ENCODE peak calls at places on chromosomes 5 and 9, in ten cellular contexts. B is mesenteric fat pad; F is heart right ventricle; S is T-cell; R is mesendoderm; P is ELR; W is memory B cell; I is stimulated activated CD4-positive, alpha-beta T cell treated with anti-CD3 and anti-CD28 coated beads, Interleukin-2, amount 100 ng/mL, for 24 hours; U is SK-MEL-5; A is activated CD4-positive, alpha-beta T cell treated with anti-CD3 and anti-CD28 coated beads, Interleukin-2, amount 50 U/mL, for 1 hour. Z is an unnamed sample.

GRCh38 chr5:112419596-112420110 is 576 bp upstream of the EPB41L4A start:
- DNase-seq in B (no peak), F (peak), S (no peak), R (peak), P (peak), W (no peak), I (peak), U (peak), A (no peak), Z (no peak)

GRCh38 chr5:174454464-174454863 is 269.9 kb upstream of the MSX2 start:
- DNase-seq in B (no peak), F (no peak), S (no peak), R (no peak), P (no peak), W (no peak), I (no peak), U (no peak), A (no peak), Z (no peak)

GRCh38 chr5:38831909-38832308 is 13.9 kb upstream of the OSMR start:
- DNase-seq in B (no peak), F (no peak), S (no peak), R (peak), P (peak), W (no peak), I (no peak), U (peak), A (no peak), Z (peak)

GRCh38 chr9:83219154-83219923 is 156.4 kb upstream of the RASEF start:
- DNase-seq in B (peak), F (peak), S (no peak), R (peak), P (peak), W (no peak), I (peak), U (peak), A (no peak), Z (peak)

GRCh38 chr9:130906727-130907416 is 10.3 kb upstream of the QRFP start:
- DNase-seq in B (no peak), F (no peak), S (no peak), R (no peak), P (no peak), W (no peak), I (no peak), U (no peak), A (no peak), Z (no peak)

GRCh38 chr5:125480901-125481300 is 734.5 kb upstream of the ZNF608 start:
- DNase-seq in B (no peak), F (no peak), S (no peak), R (no peak), P (no peak), W (no peak), I (no peak), U (no peak), A (no peak), Z (no peak)

GRCh38 chr5:149995385-149996085 is 4.9 kb downstream of the TIGD6 start:
- DNase-seq in B (no peak), F (no peak), S (no peak), R (peak), P (no peak), W (no peak), I (no peak), U (peak), A (no peak), Z (no peak)

GRCh38 chr5:134552301-134552700 is 26.8 kb downstream of the JADE2 start:
- DNase-seq in B (no peak), F (peak), S (no peak), R (no peak), P (peak), W (no peak), I (no peak), U (no peak), A (no peak), Z (peak)

GRCh38 chr9:20462410-20462809 is 159.9 kb downstream of the MLLT3 start:
- DNase-seq in B (no peak), F (no peak), S (no peak), R (peak), P (no peak), W (no peak), I (no peak), U (no peak), A (no peak), Z (no peak)

GRCh38 chr5:16489322-16489791 is 23.8 kb upstream of the ZNF622 start:
- DNase-seq in B (no peak), F (no peak), S (no peak), R (peak), P (peak), W (no peak), I (no peak), U (peak), A (no peak), Z (peak)

GRCh38 chr9:21461377-21461776 is 20.7 kb downstream of the IFNE start:
- DNase-seq in B (no peak), F (no peak), S (no peak), R (no peak), P (no peak), W (no peak), I (no peak), U (no peak), A (no peak), Z (no peak)

GRCh38 chr5:72392326-72392733 is 72.2 kb downstream of the PTCD2 start:
- DNase-seq in B (no peak), F (no peak), S (no peak), R (no peak), P (no peak), W (no peak), I (no peak), U (no peak), A (no peak), Z (no peak)

GRCh38 chr5:77946381-77947050 is 170.4 kb upstream of the TBCA start:
- DNase-seq in B (no peak), F (no peak), S (no peak), R (no peak), P (peak), W (no peak), I (no peak), U (no peak), A (no peak), Z (no peak)

GRCh38 chr9:37421914-37422288 is 595 bp upstream of the GRHPR start:
- DNase-seq in B (no peak), F (no peak), S (no peak), R (no peak), P (no peak), W (no peak), I (no peak), U (no peak), A (no peak), Z (peak)

GRCh38 chr9:95055851-95056551 is 261.5 kb downstream of the FANCC start:
- DNase-seq in B (no peak), F (no peak), S (no peak), R (peak), P (peak), W (no peak), I (no peak), U (peak), A (no peak), Z (no peak)

GRCh38 chr5:138789771-138790242 is 36.6 kb downstream of the CTNNA1 start:
- DNase-seq in B (no peak), F (no peak), S (no peak), R (peak), P (peak), W (peak), I (no peak), U (peak), A (no peak), Z (peak)

GRCh38 chr5:39714036-39714698 is 289.4 kb upstream of the DAB2 start:
- DNase-seq in B (no peak), F (no peak), S (no peak), R (peak), P (peak), W (peak), I (peak), U (peak), A (peak), Z (peak)

GRCh38 chr5:160926428-160926827 is 74.4 kb upstream of the ATP10B start:
- DNase-seq in B (no peak), F (no peak), S (no peak), R (no peak), P (no peak), W (no peak), I (no peak), U (no peak), A (no peak), Z (no peak)

GRCh38 chr5:116265506-116265905 is 180.7 kb downstream of the COMMD10 start:
- DNase-seq in B (no peak), F (no peak), S (no peak), R (no peak), P (no peak), W (no peak), I (no peak), U (no peak), A (no peak), Z (no peak)

GRCh38 chr9:111965566-111966019 is 69.0 kb downstream of the UGCG start:
- DNase-seq in B (no peak), F (no peak), S (no peak), R (no peak), P (peak), W (no peak), I (no peak), U (peak), A (no peak), Z (peak)

GRCh38 chr5:140868721-140869554 is at the start of gene PCDHA11:
- DNase-seq in B (no peak), F (no peak), S (no peak), R (peak), P (peak), W (no peak), I (no peak), U (peak), A (no peak), Z (no peak)

GRCh38 chr9:128097156-128098016 is 29.4 kb downstream of the SLC25A25 start:
- DNase-seq in B (no peak), F (no peak), S (no peak), R (no peak), P (no peak), W (no peak), I (no peak), U (no peak), A (no peak), Z (no peak)

GRCh38 chr9:25716220-25716872 is 38.1 kb upstream of the TUSC1 start:
- DNase-seq in B (no peak), F (no peak), S (no peak), R (peak), P (peak), W (no peak), I (no peak), U (no peak), A (no peak), Z (peak)

GRCh38 chr5:53166101-53166500 is 56.5 kb upstream of the MOCS2 start:
- DNase-seq in B (no peak), F (no peak), S (no peak), R (no peak), P (no peak), W (no peak), I (no peak), U (peak), A (no peak), Z (no peak)

GRCh38 chr5:178453224-178453623 is 137.0 kb downstream of the COL23A1 start:
- DNase-seq in B (no peak), F (no peak), S (no peak), R (no peak), P (peak), W (no peak), I (no peak), U (no peak), A (no peak), Z (peak)

GRCh38 chr5:73459366-73459765 is 10.8 kb upstream of the FOXD1 start:
- DNase-seq in B (no peak), F (no peak), S (no peak), R (no peak), P (peak), W (no peak), I (no peak), U (no peak), A (no peak), Z (peak)

GRCh38 chr9:135695642-135696041 is 3.6 kb downstream of the SOHLH1 start:
- DNase-seq in B (no peak), F (no peak), S (no peak), R (no peak), P (no peak), W (no peak), I (no peak), U (no peak), A (no peak), Z (no peak)

GRCh38 chr5:2715856-2716255 is 35.6 kb downstream of the IRX2 start:
- DNase-seq in B (peak), F (no peak), S (no peak), R (no peak), P (no peak), W (no peak), I (no peak), U (no peak), A (no peak), Z (no peak)

GRCh38 chr5:80239680-80240367 is 16.0 kb downstream of the SERINC5 start:
- DNase-seq in B (no peak), F (no peak), S (no peak), R (no peak), P (no peak), W (no peak), I (no peak), U (no peak), A (no peak), Z (no peak)

GRCh38 chr9:114472765-114473446 is 32.4 kb downstream of the WHRN start:
- DNase-seq in B (peak), F (no peak), S (no peak), R (no peak), P (no peak), W (no peak), I (no peak), U (no peak), A (no peak), Z (no peak)

GRCh38 chr5:14331377-14331776 is 188.2 kb downstream of the TRIO start:
- DNase-seq in B (no peak), F (no peak), S (no peak), R (no peak), P (no peak), W (peak), I (no peak), U (no peak), A (no peak), Z (no peak)

GRCh38 chr9:91424403-91425176 is 958 bp upstream of the NFIL3 start:
- DNase-seq in B (peak), F (peak), S (peak), R (peak), P (peak), W (peak), I (peak), U (peak), A (peak), Z (peak)

GRCh38 chr5:1507961-1508678 is 15.6 kb downstream of the LPCAT1 start:
- DNase-seq in B (no peak), F (peak), S (no peak), R (no peak), P (no peak), W (no peak), I (no peak), U (no peak), A (no peak), Z (no peak)

GRCh38 chr5:36790847-36791246 is 85.7 kb upstream of the NIPBL start:
- DNase-seq in B (no peak), F (no peak), S (no peak), R (no peak), P (peak), W (no peak), I (no peak), U (no peak), A (no peak), Z (peak)

GRCh38 chr5:1651971-1652872 is 128.5 kb upstream of the LPCAT1 start:
- DNase-seq in B (peak), F (no peak), S (no peak), R (no peak), P (no peak), W (no peak), I (no peak), U (no peak), A (no peak), Z (no peak)

GRCh38 chr5:174581483-174581882 is 142.9 kb upstream of the MSX2 start:
- DNase-seq in B (no peak), F (no peak), S (no peak), R (peak), P (peak), W (no peak), I (no peak), U (peak), A (no peak), Z (peak)

GRCh38 chr5:122492675-122493074 is 180.6 kb downstream of the SNCAIP start:
- DNase-seq in B (no peak), F (no peak), S (no peak), R (peak), P (peak), W (no peak), I (no peak), U (peak), A (no peak), Z (peak)

GRCh38 chr5:98403131-98403530 is 370.3 kb upstream of the RGMB start:
- DNase-seq in B (no peak), F (no peak), S (no peak), R (no peak), P (no peak), W (no peak), I (no peak), U (no peak), A (no peak), Z (no peak)

Z was measured in RKO.